ENCODE peak calls at places on chromosomes 13 and 19, in ten cellular contexts. G is hepatocyte, X is fibroblast of the aortic adventitia, P is AG09309, B is A549, V is mesendoderm, L is thyroid gland, J is kidney, Z is aorta, S is skeletal muscle cell. Y is an unnamed sample.

GRCh38 chr13:101631403-101631802 is 178.9 kb downstream of the ITGBL1 start:
- DNase-seq in G (no peak), Z (no peak), J (no peak), P (no peak), S (no peak), X (no peak), B (no peak), L (no peak), V (no peak), Y (no peak)

GRCh38 chr13:113122571-113123225 is at the start of gene F10:
- DNase-seq in B (no peak), S (peak), V (peak), G (peak), J (peak), X (peak), L (no peak), Z (peak), P (peak), Y (peak)

GRCh38 chr19:49017666-49018351 is 918 bp upstream of the LHB start:
- DNase-seq in V (peak), B (peak), G (peak), S (no peak), Z (peak), P (no peak), J (no peak), L (peak), X (peak), Y (peak)

GRCh38 chr19:10293637-10294367 is 4.0 kb downstream of the ICAM5 start:
- DNase-seq in Z (no peak), P (no peak), J (no peak), L (no peak), V (no peak), S (no peak), B (no peak), X (no peak), G (no peak), Y (no peak)

GRCh38 chr13:30466841-30467252 is 1.1 kb upstream of the HMGB1 start:
- DNase-seq in B (no peak), P (no peak), Z (no peak), S (no peak), L (no peak), G (no peak), J (no peak), V (peak), X (no peak), Y (no peak)

GRCh38 chr13:38674208-38674607 is 12.7 kb upstream of the FREM2 start:
- DNase-seq in S (no peak), P (no peak), J (no peak), B (no peak), L (no peak), V (peak), X (no peak), G (no peak), Z (no peak), Y (no peak)

GRCh38 chr13:30792257-30793000 is 57.1 kb downstream of the ALOX5AP start:
- DNase-seq in Z (peak), B (peak), G (peak), V (peak), X (peak), L (peak), J (peak), S (peak), P (peak), Y (peak)

GRCh38 chr13:33610471-33611015 is 207.4 kb upstream of the RFC3 start:
- DNase-seq in V (peak), B (no peak), J (peak), L (peak), X (peak), G (no peak), P (no peak), Z (peak), S (no peak), Y (peak)

GRCh38 chr19:3094638-3095374 is 644 bp downstream of the GNA11 start:
- DNase-seq in G (peak), S (no peak), Z (peak), J (peak), L (peak), B (no peak), X (no peak), V (no peak), P (no peak), Y (no peak)

GRCh38 chr13:32993109-32993508 is 23.1 kb upstream of the KL start:
- DNase-seq in S (no peak), P (no peak), Z (no peak), V (no peak), X (no peak), G (no peak), B (no peak), L (no peak), J (no peak), Y (no peak)

GRCh38 chr19:38142176-38143035 is 81.6 kb downstream of the DPF1 start:
- DNase-seq in Z (no peak), J (no peak), S (no peak), V (peak), B (peak), P (no peak), L (peak), X (peak), G (peak), Y (peak)

GRCh38 chr19:43432866-43433673 is 18.4 kb downstream of the TEX101 start:
- DNase-seq in B (peak), L (peak), P (no peak), G (peak), V (peak), Z (no peak), J (peak), S (no peak), X (peak), Y (peak)

GRCh38 chr13:50745542-50745941 is 98.0 kb downstream of the DLEU7 start:
- DNase-seq in B (peak), L (no peak), P (no peak), X (no peak), S (no peak), G (no peak), Z (no peak), J (no peak), V (no peak), Y (no peak)
- H3K4me3 ChIP-seq in B (no peak), L (no peak), P (no peak), X (no peak), S (no peak), G (no peak), Z (no peak), J (no peak), V (no peak), Y (no peak)

GRCh38 chr13:27004866-27005265 is 166.7 kb downstream of the USP12 start:
- DNase-seq in V (no peak), G (no peak), J (no peak), P (no peak), Z (no peak), X (no peak), S (no peak), L (no peak), B (no peak), Y (no peak)

GRCh38 chr13:27005556-27005955 is 166.1 kb downstream of the USP12 start:
- DNase-seq in J (no peak), S (no peak), Z (no peak), G (no peak), X (no peak), L (no peak), V (no peak), B (no peak), P (no peak), Y (no peak)

GRCh38 chr13:27005976-27006518 is 165.6 kb downstream of the USP12 start:
- DNase-seq in G (no peak), L (no peak), X (no peak), P (no peak), S (no peak), B (no peak), J (no peak), Z (no peak), V (no peak), Y (no peak)

GRCh38 chr13:27007166-27007565 is 164.4 kb downstream of the USP12 start:
- DNase-seq in X (no peak), J (no peak), S (no peak), P (no peak), L (no peak), G (no peak), V (no peak), Z (no peak), B (no peak), Y (no peak)

GRCh38 chr13:27006519-27007161 is 165.0 kb downstream of the USP12 start:
- DNase-seq in P (no peak), X (peak), L (no peak), B (no peak), Z (no peak), G (peak), S (no peak), V (peak), J (peak), Y (no peak)
- H3K4me3 ChIP-seq in P (peak), X (peak), L (no peak), B (peak), Z (peak), G (peak), S (peak), V (no peak), J (peak), Y (peak)

DNA sequence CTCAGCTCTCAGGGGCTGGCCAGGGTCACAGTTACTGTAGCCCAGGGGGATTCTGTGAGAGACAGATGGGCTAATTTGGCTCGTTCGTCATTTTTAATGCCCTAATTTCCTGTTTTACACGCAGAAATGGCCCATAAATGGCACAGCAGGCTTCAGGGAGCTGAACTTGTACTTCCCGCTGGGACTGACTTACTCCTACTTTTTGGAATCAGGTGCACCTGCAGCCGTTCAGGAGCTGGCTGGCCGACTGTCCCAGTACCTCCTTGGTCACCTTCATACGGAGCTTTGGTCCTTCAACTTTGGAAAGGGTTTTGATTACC is 62.4 kb upstream of the URI1 start:
- DNase-seq in X (no peak), G (no peak), B (no peak), P (no peak), Z (no peak), S (no peak), J (no peak), L (no peak), V (no peak), Y (no peak)
- H3K4me3 ChIP-seq in X (no peak), G (no peak), B (no peak), P (peak), Z (no peak), S (no peak), J (no peak), L (no peak), V (no peak), Y (no peak)

GRCh38 chr19:17419154-17419490 is 725 bp upstream of the MVB12A start:
- DNase-seq in P (no peak), X (no peak), Z (no peak), B (no peak), J (no peak), G (no peak), S (no peak), L (no peak), V (no peak), Y (no peak)
- H3K4me3 ChIP-seq in P (peak), X (peak), Z (no peak), B (peak), J (peak), G (peak), S (peak), L (peak), V (peak), Y (peak)

GRCh38 chr19:18387395-18387794 is 1.4 kb downstream of the GDF15 start:
- DNase-seq in Z (no peak), X (peak), P (no peak), J (no peak), G (peak), S (no peak), L (no peak), B (no peak), V (no peak), Y (no peak)

GRCh38 chr19:18385359-18385674 is 641 bp upstream of the GDF15 start:
- DNase-seq in X (no peak), L (no peak), P (no peak), G (no peak), V (no peak), J (no peak), S (no peak), B (no peak), Z (no peak), Y (no peak)

GRCh38 chr19:18385675-18386542 is at the start of gene GDF15:
- DNase-seq in J (peak), Z (peak), V (peak), P (peak), G (peak), S (peak), L (peak), X (peak), B (peak), Y (peak)

GRCh38 chr19:18388328-18389094 is 2.6 kb downstream of the GDF15 start:
- DNase-seq in V (peak), B (no peak), L (peak), J (peak), P (no peak), X (peak), S (no peak), G (peak), Z (peak), Y (peak)

DNA sequence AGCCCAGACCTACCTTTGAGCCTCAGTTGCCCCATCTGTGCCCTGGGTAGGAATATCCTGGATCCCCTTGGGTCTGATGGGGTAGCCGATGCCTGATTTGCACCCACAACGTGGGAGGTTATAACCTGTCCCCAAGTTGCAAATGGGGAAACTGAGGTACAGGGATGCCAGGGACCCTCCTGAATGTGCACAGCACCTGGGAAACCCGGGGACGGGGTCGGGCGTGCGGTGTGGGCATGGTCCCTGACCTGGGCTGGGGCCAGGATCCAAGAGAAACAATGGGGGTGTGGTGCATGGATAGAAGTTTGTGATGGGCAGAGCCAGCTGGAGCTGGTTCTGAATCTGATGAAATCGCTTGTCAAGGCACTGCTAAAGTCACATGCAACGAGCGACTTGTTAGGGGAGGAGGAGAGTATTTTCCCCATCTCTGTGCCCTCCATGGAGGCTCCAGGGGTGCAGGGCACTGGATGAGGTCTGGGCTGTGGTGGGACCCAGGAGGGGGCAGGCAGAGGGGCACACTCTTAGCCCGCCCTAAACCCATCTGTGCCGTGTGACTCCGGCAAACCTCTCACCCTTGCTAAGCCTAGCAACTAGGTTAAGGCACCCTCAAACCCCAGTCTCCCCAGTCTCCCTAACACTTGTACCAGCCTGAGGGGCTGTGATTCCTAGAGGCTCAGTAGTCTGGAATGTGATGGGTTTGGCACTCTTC is 739 bp downstream of the GDF15 start:
- DNase-seq in Z (no peak), B (no peak), S (peak), P (peak), V (peak), X (peak), G (peak), J (peak), L (no peak), Y (no peak)
- H3K4me3 ChIP-seq in Z (no peak), B (peak), S (peak), P (peak), V (no peak), X (peak), G (peak), J (peak), L (no peak), Y (no peak)

GRCh38 chr13:78978381-78978998 is 319.5 kb upstream of the OBI1 start:
- DNase-seq in G (peak), P (peak), X (peak), L (peak), Z (no peak), J (no peak), V (peak), B (peak), S (peak), Y (peak)

GRCh38 chr13:78979349-78979748 is 320.4 kb upstream of the OBI1 start:
- DNase-seq in G (no peak), J (no peak), L (no peak), Z (no peak), P (no peak), X (no peak), S (no peak), V (no peak), B (no peak), Y (no peak)

GRCh38 chr13:78976696-78977095 is 317.7 kb upstream of the OBI1 start:
- DNase-seq in G (no peak), S (no peak), J (no peak), P (no peak), Z (no peak), V (no peak), X (no peak), L (no peak), B (no peak), Y (no peak)

GRCh38 chr13:78981913-78982312 is 323.0 kb upstream of the OBI1 start:
- DNase-seq in L (no peak), P (no peak), B (no peak), J (no peak), S (no peak), G (no peak), X (no peak), Z (no peak), V (no peak), Y (no peak)

DNA sequence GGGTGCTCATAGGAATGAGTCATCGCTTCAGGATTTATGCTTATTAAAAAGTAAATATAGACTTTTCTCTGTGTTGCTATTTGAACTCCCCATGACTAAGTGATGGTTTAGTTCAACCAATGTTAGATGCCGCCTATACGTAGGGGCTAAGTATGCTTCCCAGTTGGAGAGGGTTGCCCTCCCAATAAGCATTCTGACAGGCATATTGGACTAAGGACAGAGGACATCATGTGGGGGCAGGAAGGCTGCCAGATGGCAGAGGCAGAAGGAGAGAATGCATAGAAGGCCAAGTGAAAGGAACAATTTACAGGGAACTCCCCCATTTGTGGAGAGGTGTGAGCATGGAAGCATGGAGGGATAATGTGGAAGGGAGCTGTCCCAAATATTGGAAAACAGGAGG is 318.4 kb upstream of the OBI1 start:
- DNase-seq in Z (no peak), G (no peak), P (no peak), V (no peak), B (no peak), J (no peak), S (no peak), L (no peak), X (no peak), Y (no peak)
- H3K4me3 ChIP-seq in Z (no peak), G (no peak), P (no peak), V (no peak), B (no peak), J (no peak), S (no peak), L (no peak), X (no peak), Y (no peak)

DNA sequence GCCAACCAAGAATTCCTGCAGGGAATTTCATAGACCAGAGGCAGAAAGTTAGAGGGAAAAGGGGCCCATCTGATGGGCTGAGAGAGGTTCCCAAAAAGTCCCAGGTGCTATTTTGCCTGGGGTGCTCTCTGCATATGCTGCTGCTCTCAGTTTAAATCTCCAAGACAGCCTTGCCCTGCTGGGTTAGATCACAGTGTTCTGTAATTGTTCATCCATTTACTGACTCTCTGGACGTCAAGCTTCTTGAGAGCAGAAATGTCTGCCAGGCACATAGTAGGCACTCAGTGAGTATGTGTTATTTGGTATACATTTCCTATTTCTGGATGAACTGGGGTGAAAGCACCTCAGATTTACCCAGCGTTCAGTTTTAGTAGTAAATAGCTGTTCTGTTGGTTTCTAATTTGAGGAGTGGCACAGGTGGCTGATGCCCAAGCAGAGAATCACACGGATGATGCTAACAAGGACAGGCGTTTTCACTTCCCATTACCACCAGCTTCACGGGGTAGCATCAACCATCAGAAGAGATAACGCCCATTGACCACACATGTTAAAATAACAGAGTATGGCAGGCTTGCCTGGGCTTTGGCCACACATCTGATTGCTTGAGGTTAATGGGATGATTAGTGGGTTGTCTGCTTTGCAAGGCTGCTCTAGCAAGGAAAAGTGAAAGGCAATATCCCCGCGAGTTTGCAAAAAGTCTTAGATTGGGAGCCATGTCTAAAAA is 161.1 kb downstream of the SLC7A1 start:
- DNase-seq in Z (no peak), B (no peak), S (no peak), G (no peak), X (no peak), L (peak), J (no peak), V (no peak), P (no peak), Y (no peak)
- H3K4me3 ChIP-seq in Z (no peak), B (no peak), S (no peak), G (no peak), X (no peak), L (no peak), J (no peak), V (no peak), P (no peak), Y (no peak)